ENCODE peak calls at places on chromosomes 6 and 20, in four cellular contexts. M is GM12891, C is upper lobe of left lung, S is stomach. E is an unnamed sample.

GRCh38 chr20:48818481-48818987 is 9.3 kb downstream of the PREX1 start:
- DNase-seq in M (peak), S (no peak), C (no peak), E (no peak)

GRCh38 chr6:35190306-35190705 is 23.4 kb upstream of the SCUBE3 start:
- DNase-seq in M (no peak), S (no peak), C (no peak), E (no peak)

GRCh38 chr6:56370591-56371198 is 123.3 kb upstream of the COL21A1 start:
- DNase-seq in S (no peak), M (no peak), C (no peak), E (no peak)

GRCh38 chr6:163554663-163555062 is 140.1 kb downstream of the QKI start:
- DNase-seq in S (peak), C (no peak), M (no peak), E (no peak)

GRCh38 chr20:24957326-24957996 is 8.4 kb downstream of the CST7 start:
- DNase-seq in M (no peak), C (peak), S (peak), E (no peak)

GRCh38 chr6:135331002-135331401 is 149.9 kb downstream of the MYB start:
- DNase-seq in M (no peak), C (no peak), S (no peak), E (no peak)

GRCh38 chr20:13223731-13224130 is 2.7 kb downstream of the ISM1 start:
- DNase-seq in M (no peak), S (no peak), C (no peak), E (peak)

GRCh38 chr6:37019065-37019450 is 13.6 kb downstream of the FGD2 start:
- DNase-seq in M (no peak), C (no peak), S (no peak), E (no peak)

GRCh38 chr6:16168858-16169257 is 40.0 kb downstream of the MYLIP start:
- DNase-seq in C (no peak), S (no peak), M (no peak), E (no peak)

GRCh38 chr6:158086706-158087518 is 81.2 kb downstream of the SERAC1 start:
- DNase-seq in C (peak), S (no peak), M (no peak), E (no peak)

GRCh38 chr6:41208439-41209106 is 7.6 kb upstream of the TREML2 start:
- DNase-seq in C (no peak), M (no peak), S (no peak), E (peak)

GRCh38 chr20:17825949-17826843 is 126.4 kb downstream of the BANF2 start:
- DNase-seq in M (peak), S (no peak), C (no peak), E (no peak)

GRCh38 chr6:15365273-15365687 is 119.4 kb downstream of the JARID2 start:
- DNase-seq in S (peak), M (no peak), C (no peak), E (peak)

GRCh38 chr6:152176219-152176745 is 368.8 kb downstream of the ESR1 start:
- DNase-seq in M (no peak), C (no peak), S (no peak), E (no peak)

GRCh38 chr20:23403721-23404120 is 17.6 kb downstream of the NAPB start:
- DNase-seq in C (no peak), M (no peak), S (no peak), E (no peak)

GRCh38 chr20:32261644-32262043 is 15.8 kb upstream of the KIF3B start:
- DNase-seq in S (no peak), M (no peak), C (no peak), E (no peak)

GRCh38 chr6:19270616-19271015 is 566.6 kb upstream of the ID4 start:
- DNase-seq in C (peak), M (no peak), S (no peak), E (no peak)

GRCh38 chr6:2900821-2901644 is 2.1 kb downstream of the SERPINB9 start:
- DNase-seq in S (no peak), C (no peak), M (no peak), E (peak)

GRCh38 chr20:7031222-7031621 is 263.7 kb downstream of the BMP2 start:
- DNase-seq in S (no peak), M (no peak), C (no peak), E (no peak)

GRCh38 chr20:5608104-5608447 is 142.1 kb upstream of the SHLD1 start:
- DNase-seq in S (no peak), M (no peak), C (no peak), E (peak)

GRCh38 chr6:2403546-2403945 is 158.1 kb upstream of the GMDS start:
- DNase-seq in C (no peak), M (no peak), S (peak), E (no peak)

GRCh38 chr6:133241901-133242760 is 974 bp downstream of the EYA4 start:
- DNase-seq in S (no peak), C (peak), M (no peak), E (no peak)

GRCh38 chr6:13914346-13914745 is 10.4 kb upstream of the RNF182 start:
- DNase-seq in C (no peak), M (no peak), S (no peak), E (no peak)

GRCh38 chr6:34514593-34515472 is 41.3 kb downstream of the SPDEF start:
- DNase-seq in M (no peak), S (no peak), C (peak), E (no peak)

GRCh38 chr6:148367418-148368024 is 24.9 kb downstream of the SASH1 start:
- DNase-seq in M (no peak), C (no peak), S (no peak), E (no peak)

GRCh38 chr20:15676815-15677214 is 896.4 kb downstream of the KIF16B start:
- DNase-seq in S (no peak), M (no peak), C (no peak), E (no peak)

GRCh38 chr20:15673206-15673605 is 900.0 kb downstream of the KIF16B start:
- DNase-seq in S (no peak), C (no peak), M (no peak), E (no peak)

GRCh38 chr20:15675813-15676484 is 897.3 kb downstream of the KIF16B start:
- DNase-seq in M (no peak), C (no peak), S (no peak), E (no peak)

GRCh38 chr20:15675151-15675550 is 898.1 kb downstream of the KIF16B start:
- DNase-seq in S (no peak), C (no peak), M (no peak), E (no peak)

GRCh38 chr20:15674253-15675145 is 898.7 kb downstream of the KIF16B start:
- DNase-seq in M (no peak), S (no peak), C (no peak), E (no peak)
- TF ChIP-seq POLR2AphosphoS5 in M (no peak), S (no peak), C (no peak), E (no peak)

DNA sequence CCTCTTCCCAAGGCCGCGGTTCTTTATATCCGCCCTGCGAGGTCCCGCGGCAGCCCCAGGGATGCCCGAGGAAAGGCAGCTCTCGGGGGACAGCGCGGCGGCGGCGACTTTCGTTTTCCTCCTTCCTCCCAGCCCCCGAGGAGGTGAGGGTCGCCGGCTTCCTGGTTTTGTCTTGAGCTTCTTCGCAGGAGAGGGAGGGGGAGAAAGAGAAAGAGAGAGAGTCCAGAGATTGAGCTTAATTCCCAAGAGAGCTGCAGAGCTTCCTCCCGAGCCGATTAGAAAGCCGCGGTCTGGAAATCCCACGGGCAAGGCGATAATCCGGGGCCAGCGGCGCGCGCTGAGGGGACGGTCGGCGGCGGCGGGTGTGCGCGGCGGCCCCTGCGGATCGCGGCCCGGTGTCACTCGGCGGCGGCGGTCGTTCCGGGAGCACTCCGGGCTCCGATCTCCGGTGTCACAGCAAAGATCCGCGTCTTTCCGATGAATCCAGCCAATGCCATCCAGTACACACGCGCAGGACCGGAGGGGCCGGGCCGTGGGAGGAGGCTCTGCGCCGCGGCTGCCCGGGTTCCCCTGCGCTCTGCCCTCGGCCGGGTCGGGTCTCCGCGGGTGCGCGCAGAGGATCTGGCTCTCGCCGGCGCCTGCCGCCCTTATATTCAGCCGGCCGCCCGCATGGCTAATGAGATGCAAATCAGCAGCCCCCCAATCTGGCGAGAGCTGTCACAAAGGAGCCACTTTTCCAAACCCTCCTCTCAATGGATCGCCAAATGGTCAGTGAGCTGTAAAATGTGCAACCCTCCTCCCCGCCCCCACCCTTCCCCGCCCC is at the start of gene DLL1:
- DNase-seq in C (peak), S (peak), M (no peak), E (no peak)
- TF ChIP-seq POLR2AphosphoS5 in C (peak), S (no peak), M (no peak), E (peak)

GRCh38 chr6:100461920-100462295 is 2.8 kb downstream of the SIM1 start:
- DNase-seq in C (no peak), S (no peak), M (no peak), E (no peak)

GRCh38 chr6:100462990-100463684 is 1.6 kb downstream of the SIM1 start:
- DNase-seq in S (no peak), C (no peak), M (no peak), E (peak)

GRCh38 chr6:100462396-100462795 is 2.3 kb downstream of the SIM1 start:
- DNase-seq in M (no peak), S (no peak), C (no peak), E (no peak)

GRCh38 chr6:100460650-100461204 is 4.0 kb downstream of the SIM1 start:
- DNase-seq in C (no peak), S (no peak), M (no peak), E (peak)

GRCh38 chr6:100461273-100461919 is 3.3 kb downstream of the SIM1 start:
- DNase-seq in M (no peak), S (no peak), C (peak), E (peak)
- TF ChIP-seq POLR2AphosphoS5 in M (no peak), S (no peak), C (no peak), E (no peak)

GRCh38 chr6:144285798-144286502 is 815 bp downstream of the UTRN start:
- DNase-seq in C (peak), M (peak), S (peak), E (peak)
- TF ChIP-seq POLR2AphosphoS5 in C (peak), M (no peak), S (no peak), E (peak)

GRCh38 chr20:46698788-46699187 is 9.5 kb upstream of the TP53RK start:
- DNase-seq in M (no peak), S (no peak), C (no peak), E (no peak)

GRCh38 chr20:46694484-46694883 is 5.2 kb upstream of the TP53RK start:
- DNase-seq in C (no peak), M (no peak), S (no peak), E (no peak)

GRCh38 chr20:46695888-46696287 is 6.6 kb upstream of the TP53RK start:
- DNase-seq in S (no peak), M (no peak), C (no peak), E (no peak)

GRCh38 chr20:46699651-46700359 is 9.6 kb upstream of the SLC2A10 start:
- DNase-seq in S (no peak), M (no peak), C (no peak), E (no peak)

DNA sequence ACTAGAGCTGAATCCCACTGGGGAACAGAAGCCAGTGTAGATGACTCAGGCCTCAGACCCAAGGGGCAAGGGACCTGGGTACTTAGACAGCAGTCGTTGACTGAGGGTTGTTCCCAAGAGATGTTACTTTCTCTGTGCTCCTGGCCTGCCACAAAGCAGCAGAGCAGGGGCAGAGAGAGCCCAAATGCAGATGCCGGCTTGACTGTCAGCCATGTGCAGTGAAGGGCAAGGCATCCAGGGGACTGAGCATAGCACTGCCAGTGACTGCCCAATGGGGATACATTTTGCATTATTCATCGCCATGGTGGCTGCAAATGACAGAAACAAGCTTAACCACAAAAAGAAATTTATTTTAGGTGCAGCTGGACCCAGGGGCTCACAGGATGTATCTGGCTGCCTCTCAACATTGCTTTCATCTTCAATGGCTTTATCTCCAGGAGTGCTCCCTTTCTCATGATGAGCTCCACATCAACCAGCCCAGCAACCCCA is 7.6 kb upstream of the TP53RK start:
- DNase-seq in M (no peak), S (no peak), C (no peak), E (no peak)
- TF ChIP-seq POLR2AphosphoS5 in M (no peak), S (no peak), C (no peak), E (no peak)

GRCh38 chr6:130033999-130034814 is 15.8 kb downstream of the L3MBTL3 start:
- DNase-seq in M (no peak), S (no peak), C (no peak), E (no peak)
- TF ChIP-seq POLR2AphosphoS5 in M (no peak), S (no peak), C (no peak), E (no peak)